ENCODE peak calls at places on chromosomes 13 and 19, in ten cellular contexts. One of them, this sample, is unnamed.

GRCh38 chr13:98688373-98688772 is 64.1 kb downstream of the SLC15A1 start:
- DNase-seq in cardiac muscle cell: no peak
- DNase-seq in AG04450: no peak
- DNase-seq in left ventricle myocardium inferior: no peak
- DNase-seq in left lung: no peak
- DNase-seq in GM12878: no peak
- DNase-seq in uterus: no peak
- DNase-seq in vagina: no peak
- DNase-seq in heart right ventricle: no peak
- DNase-seq in A549: no peak
- DNase-seq in this sample: no peak

GRCh38 chr13:99221567-99222239 is 21.0 kb downstream of the UBAC2 start:
- DNase-seq in A549: no peak
- DNase-seq in left lung: no peak
- DNase-seq in AG04450: no peak
- DNase-seq in left ventricle myocardium inferior: no peak
- DNase-seq in GM12878: no peak
- DNase-seq in heart right ventricle: no peak
- DNase-seq in uterus: no peak
- DNase-seq in vagina: no peak
- DNase-seq in cardiac muscle cell: no peak
- DNase-seq in this sample: no peak

GRCh38 chr13:112106467-112107141 is 39.7 kb downstream of the SOX1 start:
- DNase-seq in uterus: no peak
- DNase-seq in AG04450: no peak
- DNase-seq in left lung: peak
- DNase-seq in left ventricle myocardium inferior: no peak
- DNase-seq in cardiac muscle cell: no peak
- DNase-seq in GM12878: no peak
- DNase-seq in A549: no peak
- DNase-seq in vagina: no peak
- DNase-seq in heart right ventricle: no peak
- DNase-seq in this sample: no peak

GRCh38 chr19:42068756-42069571 is 1.0 kb downstream of the GRIK5 start:
- DNase-seq in uterus: no peak
- DNase-seq in vagina: no peak
- DNase-seq in cardiac muscle cell: no peak
- DNase-seq in AG04450: no peak
- DNase-seq in A549: no peak
- DNase-seq in heart right ventricle: no peak
- DNase-seq in left lung: no peak
- DNase-seq in GM12878: no peak
- DNase-seq in left ventricle myocardium inferior: no peak
- DNase-seq in this sample: no peak

GRCh38 chr19:44800461-44800860 is 8.4 kb upstream of the BCAM start:
- DNase-seq in cardiac muscle cell: peak
- DNase-seq in A549: peak
- DNase-seq in left lung: peak
- DNase-seq in heart right ventricle: peak
- DNase-seq in vagina: no peak
- DNase-seq in left ventricle myocardium inferior: peak
- DNase-seq in AG04450: peak
- DNase-seq in GM12878: peak
- DNase-seq in uterus: peak
- DNase-seq in this sample: peak

GRCh38 chr13:100394005-100394695 is 194.4 kb downstream of the GGACT start:
- DNase-seq in uterus: no peak
- DNase-seq in left lung: no peak
- DNase-seq in GM12878: peak
- DNase-seq in A549: no peak
- DNase-seq in AG04450: peak
- DNase-seq in cardiac muscle cell: peak
- DNase-seq in vagina: no peak
- DNase-seq in left ventricle myocardium inferior: no peak
- DNase-seq in heart right ventricle: peak
- DNase-seq in this sample: no peak

GRCh38 chr19:13604902-13605586 is 98.8 kb upstream of the CACNA1A start:
- DNase-seq in left lung: no peak
- DNase-seq in heart right ventricle: no peak
- DNase-seq in AG04450: no peak
- DNase-seq in vagina: no peak
- DNase-seq in uterus: no peak
- DNase-seq in cardiac muscle cell: no peak
- DNase-seq in left ventricle myocardium inferior: no peak
- DNase-seq in A549: no peak
- DNase-seq in GM12878: no peak
- DNase-seq in this sample: no peak

GRCh38 chr13:62706035-62706434 is 1290.4 kb upstream of the PCDH20 start:
- DNase-seq in AG04450: no peak
- DNase-seq in GM12878: no peak
- DNase-seq in heart right ventricle: no peak
- DNase-seq in vagina: no peak
- DNase-seq in left ventricle myocardium inferior: no peak
- DNase-seq in left lung: no peak
- DNase-seq in A549: no peak
- DNase-seq in cardiac muscle cell: no peak
- DNase-seq in uterus: no peak
- DNase-seq in this sample: no peak

GRCh38 chr13:23325191-23325590 is 108.3 kb downstream of the SACS start:
- DNase-seq in AG04450: no peak
- DNase-seq in vagina: no peak
- DNase-seq in A549: no peak
- DNase-seq in GM12878: peak
- DNase-seq in left ventricle myocardium inferior: no peak
- DNase-seq in left lung: no peak
- DNase-seq in heart right ventricle: no peak
- DNase-seq in cardiac muscle cell: no peak
- DNase-seq in uterus: no peak
- DNase-seq in this sample: no peak

GRCh38 chr13:93847162-93847561 is 620.6 kb downstream of the GPC6 start:
- DNase-seq in cardiac muscle cell: peak
- DNase-seq in left ventricle myocardium inferior: no peak
- DNase-seq in A549: peak
- DNase-seq in heart right ventricle: no peak
- DNase-seq in vagina: no peak
- DNase-seq in left lung: no peak
- DNase-seq in GM12878: no peak
- DNase-seq in AG04450: peak
- DNase-seq in uterus: no peak
- DNase-seq in this sample: no peak

GRCh38 chr13:49627831-49628652 is at the start of gene ARL11:
- DNase-seq in vagina: no peak
- DNase-seq in GM12878: peak
- DNase-seq in left ventricle myocardium inferior: peak
- DNase-seq in A549: no peak
- DNase-seq in cardiac muscle cell: no peak
- DNase-seq in uterus: no peak
- DNase-seq in left lung: peak
- DNase-seq in AG04450: no peak
- DNase-seq in heart right ventricle: peak
- DNase-seq in this sample: peak

GRCh38 chr13:51396352-51396751 is 56.5 kb downstream of the INTS6 start:
- DNase-seq in cardiac muscle cell: peak
- DNase-seq in vagina: no peak
- DNase-seq in AG04450: no peak
- DNase-seq in heart right ventricle: no peak
- DNase-seq in left lung: no peak
- DNase-seq in left ventricle myocardium inferior: no peak
- DNase-seq in A549: no peak
- DNase-seq in uterus: no peak
- DNase-seq in GM12878: no peak
- DNase-seq in this sample: no peak

GRCh38 chr19:14271830-14272229 is 65.9 kb upstream of the ADGRL1 start:
- DNase-seq in left lung: no peak
- DNase-seq in left ventricle myocardium inferior: no peak
- DNase-seq in A549: no peak
- DNase-seq in heart right ventricle: no peak
- DNase-seq in AG04450: no peak
- DNase-seq in GM12878: no peak
- DNase-seq in vagina: no peak
- DNase-seq in cardiac muscle cell: no peak
- DNase-seq in uterus: no peak
- DNase-seq in this sample: no peak

GRCh38 chr19:40592170-40592569 is 9.0 kb upstream of the LTBP4 start:
- DNase-seq in vagina: no peak
- DNase-seq in uterus: no peak
- DNase-seq in heart right ventricle: no peak
- DNase-seq in left lung: no peak
- DNase-seq in AG04450: no peak
- DNase-seq in cardiac muscle cell: peak
- DNase-seq in A549: peak
- DNase-seq in GM12878: no peak
- DNase-seq in left ventricle myocardium inferior: no peak
- DNase-seq in this sample: no peak

GRCh38 chr19:19026299-19026971 is 6.9 kb downstream of the SUGP2 start:
- DNase-seq in GM12878: no peak
- DNase-seq in AG04450: no peak
- DNase-seq in heart right ventricle: no peak
- DNase-seq in left lung: no peak
- DNase-seq in left ventricle myocardium inferior: no peak
- DNase-seq in cardiac muscle cell: no peak
- DNase-seq in A549: no peak
- DNase-seq in vagina: no peak
- DNase-seq in uterus: no peak
- DNase-seq in this sample: no peak
- TF ChIP-seq CTCF in GM12878: peak
- TF ChIP-seq CTCF in AG04450: peak
- TF ChIP-seq CTCF in heart right ventricle: peak
- TF ChIP-seq CTCF in left lung: no peak
- TF ChIP-seq CTCF in left ventricle myocardium inferior: no peak
- TF ChIP-seq CTCF in cardiac muscle cell: no peak
- TF ChIP-seq CTCF in A549: peak
- TF ChIP-seq CTCF in vagina: no peak
- TF ChIP-seq CTCF in uterus: no peak
- TF ChIP-seq CTCF in this sample: no peak

GRCh38 chr19:10412257-10412977 is 7.9 kb upstream of the PDE4A start:
- DNase-seq in GM12878: peak
- DNase-seq in left ventricle myocardium inferior: no peak
- DNase-seq in A549: no peak
- DNase-seq in uterus: no peak
- DNase-seq in vagina: no peak
- DNase-seq in AG04450: no peak
- DNase-seq in cardiac muscle cell: no peak
- DNase-seq in left lung: no peak
- DNase-seq in heart right ventricle: no peak
- DNase-seq in this sample: no peak
- H3K27ac ChIP-seq in GM12878: peak
- H3K27ac ChIP-seq in left ventricle myocardium inferior: peak
- H3K27ac ChIP-seq in A549: no peak
- H3K27ac ChIP-seq in uterus: no peak
- H3K27ac ChIP-seq in vagina: no peak
- H3K27ac ChIP-seq in AG04450: no peak
- H3K27ac ChIP-seq in cardiac muscle cell: no peak
- H3K27ac ChIP-seq in left lung: no peak
- H3K27ac ChIP-seq in heart right ventricle: no peak
- H3K27ac ChIP-seq in this sample: no peak

GRCh38 chr19:15934332-15935078 is at the start of gene CYP4F11:
- DNase-seq in heart right ventricle: peak
- DNase-seq in GM12878: no peak
- DNase-seq in left ventricle myocardium inferior: peak
- DNase-seq in cardiac muscle cell: no peak
- DNase-seq in vagina: no peak
- DNase-seq in A549: peak
- DNase-seq in AG04450: no peak
- DNase-seq in left lung: peak
- DNase-seq in uterus: peak
- DNase-seq in this sample: peak
- H3K4me3 ChIP-seq in heart right ventricle: no peak
- H3K4me3 ChIP-seq in GM12878: no peak
- H3K4me3 ChIP-seq in left ventricle myocardium inferior: peak
- H3K4me3 ChIP-seq in cardiac muscle cell: no peak
- H3K4me3 ChIP-seq in vagina: no peak
- H3K4me3 ChIP-seq in A549: peak
- H3K4me3 ChIP-seq in AG04450: no peak
- H3K4me3 ChIP-seq in left lung: no peak
- H3K4me3 ChIP-seq in uterus: no peak
- H3K4me3 ChIP-seq in this sample: no peak

GRCh38 chr19:4064551-4065260 is 2.0 kb downstream of the ZBTB7A start:
- DNase-seq in left ventricle myocardium inferior: peak
- DNase-seq in cardiac muscle cell: peak
- DNase-seq in A549: no peak
- DNase-seq in heart right ventricle: peak
- DNase-seq in left lung: peak
- DNase-seq in vagina: peak
- DNase-seq in uterus: peak
- DNase-seq in GM12878: no peak
- DNase-seq in AG04450: no peak
- DNase-seq in this sample: peak

GRCh38 chr19:4062576-4063368 is 3.9 kb downstream of the ZBTB7A start:
- DNase-seq in A549: no peak
- DNase-seq in left ventricle myocardium inferior: no peak
- DNase-seq in vagina: peak
- DNase-seq in uterus: peak
- DNase-seq in GM12878: no peak
- DNase-seq in heart right ventricle: no peak
- DNase-seq in cardiac muscle cell: no peak
- DNase-seq in AG04450: no peak
- DNase-seq in left lung: peak
- DNase-seq in this sample: no peak

GRCh38 chr19:4064073-4064550 is 2.6 kb downstream of the ZBTB7A start:
- DNase-seq in GM12878: no peak
- DNase-seq in heart right ventricle: no peak
- DNase-seq in vagina: peak
- DNase-seq in left lung: peak
- DNase-seq in cardiac muscle cell: peak
- DNase-seq in A549: no peak
- DNase-seq in AG04450: no peak
- DNase-seq in uterus: no peak
- DNase-seq in left ventricle myocardium inferior: no peak
- DNase-seq in this sample: no peak

GRCh38 chr19:4061683-4062575 is 4.8 kb downstream of the ZBTB7A start:
- DNase-seq in uterus: peak
- DNase-seq in left ventricle myocardium inferior: no peak
- DNase-seq in heart right ventricle: no peak
- DNase-seq in AG04450: no peak
- DNase-seq in vagina: peak
- DNase-seq in cardiac muscle cell: no peak
- DNase-seq in A549: no peak
- DNase-seq in left lung: peak
- DNase-seq in GM12878: no peak
- DNase-seq in this sample: peak

DNA sequence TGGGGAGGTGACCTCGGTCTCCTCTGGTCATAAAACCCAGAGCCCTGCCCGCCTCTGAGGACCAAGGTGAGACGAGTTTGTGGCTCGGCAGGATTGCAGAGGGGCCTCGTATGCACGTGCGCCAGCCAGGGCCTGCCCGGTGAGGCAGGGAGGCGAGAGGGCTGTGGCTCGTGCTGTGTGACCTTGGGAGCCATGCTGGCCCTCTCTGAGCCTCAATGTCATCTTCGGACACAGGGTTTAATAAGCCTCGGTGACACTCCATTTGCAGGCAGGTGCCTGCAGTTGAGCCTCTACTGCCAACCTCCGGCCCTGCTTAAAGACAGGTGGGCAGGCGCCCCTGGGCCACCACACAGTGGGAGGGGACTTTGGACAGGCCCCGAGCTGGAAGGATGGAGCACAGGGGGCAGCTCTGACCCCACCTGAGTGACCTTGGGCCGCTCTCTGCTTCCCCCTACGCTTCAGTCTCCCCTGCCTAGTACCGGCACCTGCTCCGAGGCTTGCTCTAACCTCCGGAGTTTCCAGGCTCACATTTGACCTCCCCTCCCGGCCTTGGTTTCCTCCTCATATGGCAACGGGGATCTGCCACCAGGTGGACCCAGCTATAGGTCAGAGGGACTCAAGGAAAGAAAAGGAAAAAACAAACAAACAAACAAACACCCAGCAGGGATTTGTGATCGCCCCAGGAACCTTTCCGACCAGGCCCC is 3.2 kb downstream of the ZBTB7A start:
- DNase-seq in uterus: no peak
- DNase-seq in left ventricle myocardium inferior: no peak
- DNase-seq in vagina: peak
- DNase-seq in cardiac muscle cell: no peak
- DNase-seq in heart right ventricle: no peak
- DNase-seq in GM12878: no peak
- DNase-seq in A549: no peak
- DNase-seq in left lung: peak
- DNase-seq in AG04450: no peak
- DNase-seq in this sample: no peak
- TF ChIP-seq CTCF in uterus: no peak
- TF ChIP-seq CTCF in left ventricle myocardium inferior: no peak
- TF ChIP-seq CTCF in vagina: no peak
- TF ChIP-seq CTCF in cardiac muscle cell: peak
- TF ChIP-seq CTCF in heart right ventricle: no peak
- TF ChIP-seq CTCF in GM12878: peak
- TF ChIP-seq CTCF in A549: no peak
- TF ChIP-seq CTCF in left lung: no peak
- TF ChIP-seq CTCF in AG04450: peak
- TF ChIP-seq CTCF in this sample: no peak

This sample was measured in pancreas.